ENCODE peak calls at places on chromosomes 3 and 15, in eight cellular contexts. P is Peyer's patch, D is cardiac muscle cell, A is dorsolateral prefrontal cortex, K is NB4, V is A673, Z is neural crest cell, I is osteoblast. J is an unnamed sample.

GRCh38 chr15:98375513-98376360 is 272.6 kb upstream of the IGF1R start:
- DNase-seq in P (no peak), D (no peak), A (no peak), K (no peak), V (no peak), Z (no peak), I (no peak), J (no peak)

GRCh38 chr15:90099072-90099867 is 3.0 kb downstream of the IDH2 start:
- DNase-seq in P (no peak), D (no peak), A (no peak), K (peak), V (no peak), Z (no peak), I (peak), J (no peak)

GRCh38 chr3:13853978-13854296 is 25.9 kb downstream of the WNT7A start:
- DNase-seq in P (no peak), D (no peak), A (no peak), K (no peak), V (no peak), Z (no peak), I (peak), J (no peak)

GRCh38 chr15:84955089-84955848 is 26.4 kb upstream of the PDE8A start:
- DNase-seq in P (peak), D (peak), A (peak), K (peak), V (peak), Z (peak), I (peak), J (peak)

GRCh38 chr3:124268355-124268754 is 276.4 kb upstream of the ROPN1 start:
- DNase-seq in P (no peak), D (no peak), A (no peak), K (no peak), V (no peak), Z (no peak), I (peak), J (no peak)

GRCh38 chr3:156617781-156618180 is 56.6 kb upstream of the TIPARP start:
- DNase-seq in P (no peak), D (no peak), A (no peak), K (no peak), V (no peak), Z (no peak), I (no peak), J (no peak)

GRCh38 chr3:189655617-189656016 is 24.4 kb downstream of the TP63 start:
- DNase-seq in P (no peak), D (no peak), A (no peak), K (no peak), V (no peak), Z (no peak), I (no peak), J (no peak)

GRCh38 chr3:185825639-185826481 is 1.0 kb upstream of the IGF2BP2 start:
- DNase-seq in P (peak), D (peak), A (no peak), K (peak), V (peak), Z (peak), I (peak), J (peak)

GRCh38 chr3:117170112-117170511 is 460.5 kb downstream of the TUSC7 start:
- DNase-seq in P (no peak), D (no peak), A (no peak), K (no peak), V (no peak), Z (no peak), I (no peak), J (no peak)

GRCh38 chr3:143832433-143832832 is 15.8 kb downstream of the SLC9A9 start:
- DNase-seq in P (no peak), D (no peak), A (no peak), K (no peak), V (peak), Z (no peak), I (no peak), J (no peak)

GRCh38 chr3:171306631-171307030 is 153.6 kb downstream of the TNIK start:
- DNase-seq in P (no peak), D (peak), A (peak), K (no peak), V (no peak), Z (no peak), I (peak), J (no peak)

GRCh38 chr3:194539498-194539897 is 52.7 kb upstream of the ATP13A3 start:
- DNase-seq in P (no peak), D (no peak), A (no peak), K (no peak), V (no peak), Z (no peak), I (no peak), J (no peak)

GRCh38 chr3:129310111-129310601 is 31.5 kb downstream of the HMCES start:
- DNase-seq in P (no peak), D (no peak), A (no peak), K (no peak), V (no peak), Z (no peak), I (peak), J (no peak)

GRCh38 chr3:129308636-129309035 is 30.0 kb downstream of the HMCES start:
- DNase-seq in P (no peak), D (no peak), A (no peak), K (no peak), V (no peak), Z (no peak), I (no peak), J (no peak)

GRCh38 chr3:129304141-129304540 is 25.5 kb downstream of the HMCES start:
- DNase-seq in P (no peak), D (peak), A (no peak), K (no peak), V (no peak), Z (no peak), I (peak), J (no peak)

GRCh38 chr3:129304553-129305222 is 26.0 kb downstream of the HMCES start:
- DNase-seq in P (no peak), D (no peak), A (no peak), K (no peak), V (no peak), Z (no peak), I (peak), J (no peak)

DNA sequence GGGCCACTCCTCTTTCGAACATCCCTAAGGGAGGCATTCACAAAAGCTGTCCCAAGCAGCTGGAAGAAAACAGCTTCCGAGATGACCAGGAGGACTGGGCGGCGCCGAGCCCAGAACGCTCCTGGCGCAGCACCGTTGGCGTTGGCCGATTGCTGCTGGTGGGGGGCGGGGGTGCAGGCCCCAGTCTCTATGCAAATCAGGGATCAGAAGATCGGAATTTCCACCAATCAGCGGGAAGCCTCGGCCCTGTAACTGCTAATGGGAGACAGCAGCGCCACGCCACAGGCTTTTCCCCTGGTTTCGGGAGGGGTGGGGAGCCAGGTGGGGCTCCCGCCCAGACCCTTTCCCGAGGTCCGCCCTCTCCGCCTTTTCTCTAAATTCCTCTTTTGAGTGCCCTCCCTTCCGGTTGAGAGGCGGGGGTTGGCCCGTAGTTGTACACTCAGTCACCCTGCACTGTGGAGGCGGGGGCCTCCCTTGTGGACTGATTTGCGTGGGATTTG is 27.0 kb downstream of the HMCES start:
- DNase-seq in P (no peak), D (peak), A (no peak), K (no peak), V (peak), Z (peak), I (peak), J (peak)
- TF ChIP-seq CTCF in P (no peak), D (no peak), A (no peak), K (no peak), V (no peak), Z (no peak), I (no peak), J (no peak)

DNA sequence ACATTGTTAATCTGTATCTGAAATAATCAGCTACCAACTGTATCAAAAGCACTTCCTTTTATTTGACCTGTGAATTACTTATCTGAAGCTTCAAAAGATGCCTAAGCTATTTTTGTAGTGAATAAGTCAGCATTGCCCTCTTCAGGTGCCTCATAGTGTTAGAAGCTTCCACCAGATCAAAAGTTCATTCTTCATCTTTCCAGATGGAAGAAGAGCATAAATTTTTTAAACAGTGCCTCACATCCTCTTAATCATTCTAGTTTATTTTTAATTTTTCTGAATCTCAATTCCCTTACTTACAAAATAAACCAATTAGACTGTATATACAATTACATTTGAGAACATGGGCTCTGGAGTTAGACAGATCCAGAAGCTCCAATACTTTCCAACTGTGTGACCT is 65.0 kb downstream of the MYO5A start:
- DNase-seq in P (no peak), D (peak), A (no peak), K (no peak), V (no peak), Z (no peak), I (no peak), J (no peak)
- TF ChIP-seq CTCF in P (peak), D (no peak), A (no peak), K (no peak), V (no peak), Z (no peak), I (peak), J (no peak)

GRCh38 chr15:43226436-43227305 is 5.9 kb upstream of the EPB42 start:
- DNase-seq in P (no peak), D (no peak), A (no peak), K (no peak), V (no peak), Z (no peak), I (no peak), J (no peak)
- TF ChIP-seq CTCF in P (no peak), D (no peak), A (no peak), K (no peak), V (no peak), Z (no peak), I (no peak), J (no peak)

GRCh38 chr15:33994005-33994615 is 25.8 kb downstream of the CHRM5 start:
- DNase-seq in P (no peak), D (peak), A (no peak), K (peak), V (peak), Z (peak), I (no peak), J (no peak)
- TF ChIP-seq CTCF in P (no peak), D (peak), A (peak), K (peak), V (peak), Z (peak), I (peak), J (peak)

DNA sequence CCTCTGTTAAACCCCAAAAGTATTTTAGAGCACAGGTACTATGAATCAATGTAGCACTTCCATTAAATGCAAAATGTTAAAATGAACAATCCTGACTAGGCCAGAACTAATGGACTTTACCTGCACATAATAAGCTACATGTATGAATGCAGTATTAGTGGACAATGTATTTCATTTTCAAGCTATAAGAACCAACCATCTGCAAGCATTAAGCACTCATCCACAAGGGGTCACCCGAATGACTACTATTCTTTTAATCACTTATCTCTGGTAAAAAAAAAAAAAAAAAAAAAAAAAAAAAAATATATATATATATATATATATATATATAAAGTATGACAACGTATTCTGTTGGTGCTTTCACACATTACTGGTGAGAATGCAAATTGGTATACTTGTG is 7.2 kb downstream of the HERC1 start:
- DNase-seq in P (no peak), D (peak), A (no peak), K (peak), V (peak), Z (no peak), I (no peak), J (no peak)
- TF ChIP-seq CTCF in P (no peak), D (peak), A (no peak), K (no peak), V (peak), Z (no peak), I (no peak), J (no peak)

GRCh38 chr3:12464181-12464580 is 20.1 kb upstream of the TSEN2 start:
- DNase-seq in P (no peak), D (no peak), A (no peak), K (no peak), V (no peak), Z (no peak), I (no peak), J (no peak)
- TF ChIP-seq CTCF in P (no peak), D (no peak), A (no peak), K (no peak), V (no peak), Z (no peak), I (no peak), J (no peak)

DNA sequence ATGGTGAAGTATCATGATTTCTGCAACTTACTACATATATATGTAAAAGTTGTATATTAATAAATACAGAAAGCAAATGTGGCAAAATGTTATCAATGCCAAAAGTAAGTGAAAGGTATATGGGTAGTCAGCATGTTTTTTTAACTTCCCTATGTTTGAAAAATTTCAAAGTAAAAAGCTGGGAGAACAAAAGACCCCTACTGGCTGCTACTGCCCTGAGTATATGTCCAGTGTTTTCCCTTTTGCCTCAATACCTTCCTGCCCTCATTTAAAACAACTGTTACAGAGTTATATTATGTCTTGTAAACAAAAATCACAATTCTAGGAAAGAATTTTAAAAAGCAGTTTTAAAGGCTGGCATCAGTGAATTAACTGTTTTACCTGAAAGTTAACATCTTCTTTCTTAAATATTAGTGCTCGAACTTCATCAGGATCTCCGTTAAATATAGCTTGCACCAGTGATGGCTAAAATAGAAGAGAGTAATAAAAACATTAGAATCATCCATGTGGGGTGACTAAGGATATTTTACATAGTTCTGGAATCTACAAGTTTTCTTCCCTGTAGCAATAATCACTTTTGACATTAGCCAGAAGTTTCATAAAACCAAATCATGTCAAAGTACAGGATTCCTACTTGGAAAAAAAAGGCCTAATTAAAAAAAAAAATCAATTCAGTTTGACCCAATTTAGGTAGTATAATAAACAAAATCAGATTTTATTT is 2.8 kb downstream of the ANKRD28 start:
- DNase-seq in P (no peak), D (peak), A (no peak), K (no peak), V (no peak), Z (no peak), I (peak), J (no peak)
- TF ChIP-seq CTCF in P (no peak), D (peak), A (peak), K (no peak), V (no peak), Z (no peak), I (peak), J (no peak)

GRCh38 chr3:151426337-151426648 is 34.6 kb downstream of the IGSF10 start:
- DNase-seq in P (no peak), D (no peak), A (no peak), K (peak), V (no peak), Z (no peak), I (no peak), J (no peak)
- TF ChIP-seq CTCF in P (no peak), D (peak), A (no peak), K (no peak), V (peak), Z (peak), I (peak), J (peak)

DNA sequence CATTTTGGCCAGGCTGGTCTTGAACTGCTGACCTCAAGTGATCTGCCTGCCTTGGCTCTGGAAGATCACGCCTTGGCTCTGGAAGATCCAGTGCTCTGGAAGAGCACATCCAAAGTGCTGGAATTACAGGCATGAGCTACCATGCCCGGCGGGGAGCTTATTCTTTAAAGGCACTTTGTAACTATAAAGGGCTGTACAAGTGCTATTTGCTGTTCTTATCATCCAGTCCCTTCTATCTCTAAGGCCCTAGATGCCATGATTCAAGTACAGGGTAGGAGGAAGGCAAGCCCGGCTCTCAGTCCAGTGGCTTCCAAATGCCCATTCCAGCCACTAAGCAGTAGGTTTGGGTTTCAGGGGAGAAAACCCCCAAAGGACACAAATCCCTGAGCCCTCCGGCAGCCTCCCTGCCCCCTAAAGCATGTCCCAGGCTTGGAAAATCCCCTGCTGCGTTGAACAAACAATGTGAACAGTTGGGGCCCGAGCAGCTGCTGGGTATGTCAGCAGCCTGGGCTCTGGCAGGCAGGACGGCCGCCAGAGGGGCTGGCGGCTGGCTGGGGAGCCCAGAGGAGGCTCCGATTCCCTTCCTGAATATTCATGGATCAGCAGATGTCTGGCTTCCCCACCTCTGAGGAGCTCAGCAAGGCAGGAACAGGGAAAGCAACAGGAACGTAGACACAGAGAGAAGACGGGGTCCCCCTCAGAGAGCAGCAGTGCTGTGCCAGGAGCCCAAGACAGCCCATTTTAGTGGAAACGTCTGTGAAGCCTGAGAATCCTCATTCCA is 7.7 kb downstream of the IGDCC4 start:
- DNase-seq in P (no peak), D (peak), A (no peak), K (no peak), V (peak), Z (peak), I (peak), J (no peak)
- TF ChIP-seq CTCF in P (no peak), D (no peak), A (no peak), K (no peak), V (peak), Z (no peak), I (no peak), J (peak)

DNA sequence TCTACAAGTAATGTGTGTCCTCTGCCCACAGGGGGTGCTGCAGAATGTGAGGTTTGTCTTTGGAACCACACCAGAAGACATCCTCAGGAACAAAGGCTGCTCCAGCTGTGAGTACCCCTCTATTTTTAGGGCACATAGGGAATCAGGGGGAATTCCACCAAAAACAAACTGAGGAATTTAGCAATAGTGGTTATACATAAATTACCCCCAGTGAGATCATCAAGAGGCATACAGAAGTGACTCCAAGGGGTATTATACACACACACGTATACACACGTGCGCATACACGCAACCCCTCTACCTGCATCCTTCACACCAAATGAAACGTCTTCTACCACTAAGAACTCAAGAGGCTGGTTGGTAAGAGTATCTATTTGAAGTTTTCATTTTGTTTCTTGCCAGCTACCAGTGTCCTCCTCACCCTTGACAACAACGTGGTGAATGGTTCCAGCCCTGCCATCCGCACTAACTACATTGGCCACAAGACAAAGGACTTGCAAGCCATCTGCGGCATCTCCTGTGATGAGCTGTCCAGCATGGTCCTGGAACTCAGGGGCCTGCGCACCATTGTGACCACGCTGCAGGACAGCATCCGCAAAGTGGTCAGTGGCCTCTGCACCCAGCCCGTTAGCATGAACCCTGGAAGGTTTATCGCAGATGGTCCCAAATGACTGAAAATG is 2.8 kb downstream of the THBS1 start:
- DNase-seq in P (peak), D (peak), A (no peak), K (peak), V (peak), Z (no peak), I (peak), J (no peak)
- TF ChIP-seq CTCF in P (peak), D (peak), A (no peak), K (peak), V (peak), Z (peak), I (peak), J (peak)